ENCODE peak calls at places on chromosomes 13 and 19, in four cellular contexts. I is hepatic stellate cell; X is HEK293T; V is activated T-cell treated with anti-CD3 and anti-CD28 coated beads, Interleukin-2, amount 50 U/mL, for 72 hours. P is an unnamed sample.

GRCh38 chr13:83449666-83450395 is 432.4 kb downstream of the SLITRK1 start:
- DNase-seq in I (no peak), X (no peak), V (no peak), P (no peak)

GRCh38 chr13:25372275-25373081 is 704 bp downstream of the ATP8A2 start:
- DNase-seq in I (no peak), X (peak), V (no peak), P (peak)

GRCh38 chr19:1756705-1757445 is 3.6 kb downstream of the ONECUT3 start:
- DNase-seq in I (no peak), X (no peak), V (no peak), P (no peak)

GRCh38 chr13:113857531-113858195 is 6.2 kb downstream of the GAS6 start:
- DNase-seq in I (no peak), X (no peak), V (no peak), P (no peak)

GRCh38 chr19:17025361-17025760 is 1.2 kb downstream of the CPAMD8 start:
- DNase-seq in I (no peak), X (no peak), V (no peak), P (no peak)

GRCh38 chr13:47546963-47547345 is 454.1 kb downstream of the SUCLA2 start:
- DNase-seq in I (no peak), X (no peak), V (no peak), P (no peak)

GRCh38 chr13:27997904-27998522 is 9.5 kb upstream of the URAD start:
- DNase-seq in I (no peak), X (peak), V (peak), P (peak)

GRCh38 chr13:79423801-79424642 is 18.0 kb upstream of the RBM26 start:
- DNase-seq in I (peak), X (peak), V (no peak), P (no peak)

GRCh38 chr13:27432612-27433210 is 8.3 kb downstream of the GTF3A start:
- DNase-seq in I (no peak), X (no peak), V (no peak), P (no peak)

P was measured in nephron progenitor cell.